ENCODE peak calls at places on chromosomes 11 and 22, in nine cellular contexts. One of them, this sample, is unnamed.

GRCh38 chr11:27040302-27041115 is at the start of gene BBOX1:
- DNase-seq in K562: no peak
- DNase-seq in MM.1S: no peak
- DNase-seq in dorsolateral prefrontal cortex: peak; percentile 62
- DNase-seq in foreskin keratinocyte: peak; percentile 95
- DNase-seq in HFFc6: peak; percentile 36
- DNase-seq in fibroblast of pulmonary artery: peak; percentile 14
- DNase-seq in tibial nerve: no peak
- DNase-seq in mammary epithelial cell: peak; percentile 96
- DNase-seq in this sample: no peak

GRCh38 chr22:48714231-48714630 is 1113.4 kb downstream of the BRD1 start:
- DNase-seq in foreskin keratinocyte: no peak
- DNase-seq in HFFc6: no peak
- DNase-seq in MM.1S: no peak
- DNase-seq in mammary epithelial cell: no peak
- DNase-seq in K562: no peak
- DNase-seq in fibroblast of pulmonary artery: no peak
- DNase-seq in tibial nerve: no peak
- DNase-seq in dorsolateral prefrontal cortex: peak; percentile 24
- DNase-seq in this sample: no peak

GRCh38 chr22:38471237-38471636 is 3.3 kb downstream of the KDELR3 start:
- DNase-seq in dorsolateral prefrontal cortex: no peak
- DNase-seq in tibial nerve: no peak
- DNase-seq in fibroblast of pulmonary artery: no peak
- DNase-seq in K562: no peak
- DNase-seq in HFFc6: no peak
- DNase-seq in mammary epithelial cell: no peak
- DNase-seq in foreskin keratinocyte: no peak
- DNase-seq in MM.1S: no peak
- DNase-seq in this sample: no peak

GRCh38 chr11:84564180-84564866 is 1062.8 kb downstream of the DLG2 start:
- DNase-seq in foreskin keratinocyte: peak; percentile 41
- DNase-seq in MM.1S: peak; percentile 44
- DNase-seq in dorsolateral prefrontal cortex: no peak
- DNase-seq in mammary epithelial cell: peak; percentile 32
- DNase-seq in HFFc6: peak; percentile 21
- DNase-seq in tibial nerve: no peak
- DNase-seq in fibroblast of pulmonary artery: peak; percentile 68
- DNase-seq in K562: peak; percentile 27
- DNase-seq in this sample: peak; percentile 57

GRCh38 chr22:30827646-30828045 is 133.0 kb downstream of the OSBP2 start:
- DNase-seq in mammary epithelial cell: no peak
- DNase-seq in dorsolateral prefrontal cortex: no peak
- DNase-seq in tibial nerve: no peak
- DNase-seq in foreskin keratinocyte: no peak
- DNase-seq in HFFc6: no peak
- DNase-seq in MM.1S: no peak
- DNase-seq in fibroblast of pulmonary artery: no peak
- DNase-seq in K562: no peak
- DNase-seq in this sample: no peak

GRCh38 chr11:134497586-134497985 is 85.5 kb upstream of the B3GAT1 start:
- DNase-seq in mammary epithelial cell: no peak
- DNase-seq in MM.1S: no peak
- DNase-seq in tibial nerve: no peak
- DNase-seq in fibroblast of pulmonary artery: no peak
- DNase-seq in foreskin keratinocyte: no peak
- DNase-seq in K562: no peak
- DNase-seq in dorsolateral prefrontal cortex: peak; percentile 31
- DNase-seq in HFFc6: no peak
- DNase-seq in this sample: no peak

GRCh38 chr11:16986434-16987204 is 27.6 kb downstream of the PLEKHA7 start:
- DNase-seq in fibroblast of pulmonary artery: no peak
- DNase-seq in dorsolateral prefrontal cortex: no peak
- DNase-seq in foreskin keratinocyte: no peak
- DNase-seq in K562: peak; percentile 22
- DNase-seq in HFFc6: no peak
- DNase-seq in mammary epithelial cell: no peak
- DNase-seq in MM.1S: peak; percentile 94
- DNase-seq in tibial nerve: no peak
- DNase-seq in this sample: no peak

GRCh38 chr11:84993386-84993785 is 633.8 kb downstream of the DLG2 start:
- DNase-seq in foreskin keratinocyte: peak; percentile 6
- DNase-seq in mammary epithelial cell: peak; percentile 4
- DNase-seq in fibroblast of pulmonary artery: peak; percentile 0
- DNase-seq in dorsolateral prefrontal cortex: no peak
- DNase-seq in K562: no peak
- DNase-seq in MM.1S: peak; percentile 11
- DNase-seq in HFFc6: no peak
- DNase-seq in tibial nerve: no peak
- DNase-seq in this sample: peak; percentile 24

GRCh38 chr11:39327302-39327701 is 2132.2 kb downstream of the LRRC4C start:
- DNase-seq in foreskin keratinocyte: no peak
- DNase-seq in fibroblast of pulmonary artery: no peak
- DNase-seq in HFFc6: no peak
- DNase-seq in mammary epithelial cell: no peak
- DNase-seq in dorsolateral prefrontal cortex: no peak
- DNase-seq in tibial nerve: no peak
- DNase-seq in K562: no peak
- DNase-seq in MM.1S: no peak
- DNase-seq in this sample: no peak

GRCh38 chr11:78560826-78561484 is 13.7 kb downstream of the NARS2 start:
- DNase-seq in foreskin keratinocyte: no peak
- DNase-seq in K562: no peak
- DNase-seq in MM.1S: no peak
- DNase-seq in mammary epithelial cell: no peak
- DNase-seq in HFFc6: no peak
- DNase-seq in dorsolateral prefrontal cortex: no peak
- DNase-seq in fibroblast of pulmonary artery: peak; percentile 80
- DNase-seq in tibial nerve: no peak
- DNase-seq in this sample: peak; percentile 28

GRCh38 chr22:44822479-44822878 is 70.1 kb downstream of the ARHGAP8 start:
- DNase-seq in MM.1S: no peak
- DNase-seq in dorsolateral prefrontal cortex: no peak
- DNase-seq in tibial nerve: no peak
- DNase-seq in fibroblast of pulmonary artery: no peak
- DNase-seq in foreskin keratinocyte: no peak
- DNase-seq in K562: no peak
- DNase-seq in HFFc6: no peak
- DNase-seq in mammary epithelial cell: no peak
- DNase-seq in this sample: no peak

GRCh38 chr11:126339866-126340434 is 15.5 kb upstream of the ST3GAL4 start:
- DNase-seq in tibial nerve: peak; percentile 73
- DNase-seq in foreskin keratinocyte: no peak
- DNase-seq in HFFc6: no peak
- DNase-seq in fibroblast of pulmonary artery: peak; percentile 73
- DNase-seq in MM.1S: no peak
- DNase-seq in dorsolateral prefrontal cortex: no peak
- DNase-seq in K562: no peak
- DNase-seq in mammary epithelial cell: no peak
- DNase-seq in this sample: no peak

DNA sequence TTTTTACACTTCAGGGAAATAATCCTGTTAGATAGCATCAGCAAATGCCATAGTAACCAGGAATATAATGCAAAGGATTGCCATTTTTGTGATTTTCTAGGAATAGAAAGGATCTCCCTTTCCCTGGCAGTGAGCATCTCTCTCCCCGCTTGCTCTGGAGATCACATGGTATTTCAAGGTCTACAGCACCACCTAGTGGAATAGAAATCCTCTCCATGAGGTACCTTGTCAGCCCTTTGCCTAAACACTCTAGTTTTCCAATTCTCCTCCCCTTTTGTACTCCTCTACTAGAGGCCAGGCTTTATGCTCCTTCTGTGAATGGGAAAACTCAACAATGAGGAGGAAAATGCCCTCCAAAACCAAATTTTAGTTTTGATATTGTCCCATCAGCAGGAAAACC is 78.4 kb downstream of the XRRA1 start:
- DNase-seq in HFFc6: peak; percentile 57
- DNase-seq in foreskin keratinocyte: no peak
- DNase-seq in mammary epithelial cell: peak; percentile 57
- DNase-seq in MM.1S: peak; percentile 46
- DNase-seq in fibroblast of pulmonary artery: peak; percentile 71
- DNase-seq in dorsolateral prefrontal cortex: no peak
- DNase-seq in K562: peak; percentile 31
- DNase-seq in tibial nerve: no peak
- DNase-seq in this sample: no peak
- TF ChIP-seq CTCF in HFFc6: peak; percentile 81
- TF ChIP-seq CTCF in foreskin keratinocyte: peak; percentile 59
- TF ChIP-seq CTCF in mammary epithelial cell: peak; percentile 42
- TF ChIP-seq CTCF in MM.1S: peak; percentile 47
- TF ChIP-seq CTCF in fibroblast of pulmonary artery: peak; percentile 39
- TF ChIP-seq CTCF in dorsolateral prefrontal cortex: no peak
- TF ChIP-seq CTCF in K562: peak; percentile 39
- TF ChIP-seq CTCF in tibial nerve: no peak
- TF ChIP-seq CTCF in this sample: no peak

DNA sequence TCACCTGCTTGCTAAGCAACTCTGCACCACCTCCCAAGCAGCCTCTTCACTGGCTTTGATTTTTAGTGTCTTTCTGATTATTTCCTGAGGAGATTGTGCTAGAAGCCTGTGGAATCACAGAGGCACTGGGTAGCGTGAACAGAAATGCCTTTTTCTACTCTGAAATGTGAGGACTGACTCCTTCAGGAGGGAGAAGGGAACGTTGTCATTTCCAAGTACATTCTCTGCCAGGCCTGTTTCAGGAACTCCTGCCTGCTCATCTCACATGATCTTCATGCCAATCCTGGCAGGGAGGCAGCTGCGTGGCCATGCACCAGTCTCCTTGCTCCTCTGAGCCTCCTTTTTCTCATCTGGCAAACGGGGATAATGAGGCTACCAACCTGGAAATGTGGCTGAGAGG is 49.8 kb upstream of the PRDM11 start:
- DNase-seq in HFFc6: no peak
- DNase-seq in mammary epithelial cell: no peak
- DNase-seq in fibroblast of pulmonary artery: no peak
- DNase-seq in foreskin keratinocyte: no peak
- DNase-seq in dorsolateral prefrontal cortex: no peak
- DNase-seq in MM.1S: no peak
- DNase-seq in tibial nerve: no peak
- DNase-seq in K562: no peak
- DNase-seq in this sample: no peak
- TF ChIP-seq CTCF in HFFc6: no peak
- TF ChIP-seq CTCF in mammary epithelial cell: no peak
- TF ChIP-seq CTCF in fibroblast of pulmonary artery: no peak
- TF ChIP-seq CTCF in foreskin keratinocyte: peak; percentile 25
- TF ChIP-seq CTCF in dorsolateral prefrontal cortex: no peak
- TF ChIP-seq CTCF in MM.1S: no peak
- TF ChIP-seq CTCF in tibial nerve: no peak
- TF ChIP-seq CTCF in K562: no peak
- TF ChIP-seq CTCF in this sample: no peak

GRCh38 chr11:64357446-64357845 is 1.5 kb upstream of the RPS6KA4 start:
- DNase-seq in tibial nerve: no peak
- DNase-seq in foreskin keratinocyte: no peak
- DNase-seq in HFFc6: no peak
- DNase-seq in K562: no peak
- DNase-seq in mammary epithelial cell: no peak
- DNase-seq in dorsolateral prefrontal cortex: no peak
- DNase-seq in fibroblast of pulmonary artery: no peak
- DNase-seq in MM.1S: no peak
- DNase-seq in this sample: no peak

GRCh38 chr11:64355078-64355940 is 3.7 kb upstream of the RPS6KA4 start:
- DNase-seq in K562: peak; percentile 92
- DNase-seq in tibial nerve: peak; percentile 47
- DNase-seq in HFFc6: peak; percentile 72
- DNase-seq in dorsolateral prefrontal cortex: peak; percentile 70
- DNase-seq in fibroblast of pulmonary artery: peak; percentile 80
- DNase-seq in foreskin keratinocyte: peak; percentile 47
- DNase-seq in mammary epithelial cell: peak; percentile 68
- DNase-seq in MM.1S: no peak
- DNase-seq in this sample: peak; percentile 78

GRCh38 chr11:64358536-64358906 is 441 bp upstream of the RPS6KA4 start:
- DNase-seq in mammary epithelial cell: peak; percentile 23
- DNase-seq in dorsolateral prefrontal cortex: no peak
- DNase-seq in foreskin keratinocyte: no peak
- DNase-seq in MM.1S: no peak
- DNase-seq in fibroblast of pulmonary artery: no peak
- DNase-seq in HFFc6: no peak
- DNase-seq in K562: no peak
- DNase-seq in tibial nerve: no peak
- DNase-seq in this sample: no peak

GRCh38 chr11:64357904-64358535 is 942 bp upstream of the RPS6KA4 start:
- DNase-seq in K562: peak; percentile 69
- DNase-seq in mammary epithelial cell: peak; percentile 76
- DNase-seq in foreskin keratinocyte: peak; percentile 78
- DNase-seq in dorsolateral prefrontal cortex: no peak
- DNase-seq in tibial nerve: no peak
- DNase-seq in HFFc6: no peak
- DNase-seq in fibroblast of pulmonary artery: no peak
- DNase-seq in MM.1S: no peak
- DNase-seq in this sample: no peak

GRCh38 chr11:64356498-64357411 is 2.2 kb upstream of the RPS6KA4 start:
- DNase-seq in K562: peak; percentile 78
- DNase-seq in fibroblast of pulmonary artery: peak; percentile 48
- DNase-seq in HFFc6: peak; percentile 53
- DNase-seq in foreskin keratinocyte: no peak
- DNase-seq in dorsolateral prefrontal cortex: no peak
- DNase-seq in tibial nerve: no peak
- DNase-seq in MM.1S: no peak
- DNase-seq in mammary epithelial cell: no peak
- DNase-seq in this sample: peak; percentile 85
- TF ChIP-seq CTCF in K562: peak; percentile 92
- TF ChIP-seq CTCF in fibroblast of pulmonary artery: peak; percentile 49
- TF ChIP-seq CTCF in HFFc6: peak; percentile 68
- TF ChIP-seq CTCF in foreskin keratinocyte: peak; percentile 62
- TF ChIP-seq CTCF in dorsolateral prefrontal cortex: no peak
- TF ChIP-seq CTCF in tibial nerve: no peak
- TF ChIP-seq CTCF in MM.1S: peak; percentile 33
- TF ChIP-seq CTCF in mammary epithelial cell: peak; percentile 38
- TF ChIP-seq CTCF in this sample: no peak

GRCh38 chr11:114595571-114595970 is at the start of gene NXPE4:
- DNase-seq in tibial nerve: no peak
- DNase-seq in foreskin keratinocyte: no peak
- DNase-seq in K562: no peak
- DNase-seq in MM.1S: no peak
- DNase-seq in fibroblast of pulmonary artery: no peak
- DNase-seq in mammary epithelial cell: no peak
- DNase-seq in HFFc6: no peak
- DNase-seq in dorsolateral prefrontal cortex: no peak
- DNase-seq in this sample: no peak

GRCh38 chr11:114594703-114595102 is 883 bp downstream of the NXPE4 start:
- DNase-seq in dorsolateral prefrontal cortex: no peak
- DNase-seq in K562: no peak
- DNase-seq in MM.1S: no peak
- DNase-seq in mammary epithelial cell: no peak
- DNase-seq in HFFc6: no peak
- DNase-seq in fibroblast of pulmonary artery: no peak
- DNase-seq in foreskin keratinocyte: no peak
- DNase-seq in tibial nerve: no peak
- DNase-seq in this sample: no peak

GRCh38 chr11:114604179-114604813 is 8.7 kb upstream of the NXPE4 start:
- DNase-seq in K562: no peak
- DNase-seq in fibroblast of pulmonary artery: no peak
- DNase-seq in dorsolateral prefrontal cortex: no peak
- DNase-seq in foreskin keratinocyte: no peak
- DNase-seq in mammary epithelial cell: no peak
- DNase-seq in HFFc6: no peak
- DNase-seq in MM.1S: no peak
- DNase-seq in tibial nerve: no peak
- DNase-seq in this sample: no peak

GRCh38 chr11:114596175-114596919 is 761 bp upstream of the NXPE4 start:
- DNase-seq in HFFc6: no peak
- DNase-seq in tibial nerve: no peak
- DNase-seq in K562: no peak
- DNase-seq in MM.1S: no peak
- DNase-seq in mammary epithelial cell: no peak
- DNase-seq in fibroblast of pulmonary artery: no peak
- DNase-seq in foreskin keratinocyte: no peak
- DNase-seq in dorsolateral prefrontal cortex: no peak
- DNase-seq in this sample: no peak

GRCh38 chr11:114598461-114598860 is 2.9 kb upstream of the NXPE4 start:
- DNase-seq in mammary epithelial cell: no peak
- DNase-seq in MM.1S: no peak
- DNase-seq in tibial nerve: no peak
- DNase-seq in HFFc6: no peak
- DNase-seq in dorsolateral prefrontal cortex: no peak
- DNase-seq in K562: no peak
- DNase-seq in fibroblast of pulmonary artery: no peak
- DNase-seq in foreskin keratinocyte: no peak
- DNase-seq in this sample: no peak
- TF ChIP-seq CTCF in mammary epithelial cell: no peak
- TF ChIP-seq CTCF in MM.1S: no peak
- TF ChIP-seq CTCF in tibial nerve: no peak
- TF ChIP-seq CTCF in HFFc6: no peak
- TF ChIP-seq CTCF in dorsolateral prefrontal cortex: no peak
- TF ChIP-seq CTCF in K562: no peak
- TF ChIP-seq CTCF in fibroblast of pulmonary artery: no peak
- TF ChIP-seq CTCF in foreskin keratinocyte: no peak
- TF ChIP-seq CTCF in this sample: no peak

This sample was measured in endothelial cell.